ENCODE peak calls at places on chromosomes 1 and 21, in four cellular contexts. P is non-pigmented ciliary epithelial cell; N is activated naive CD4-positive, alpha-beta T cell treated with anti-CD3 and anti-CD28 coated beads, Interleukin-2, amount 50 U/mL, for 72 hours; U is AG04449. G is an unnamed sample.

GRCh38 chr1:23793018-23793781 is 2.3 kb downstream of the LYPLA2 start:
- DNase-seq in P (no peak), N (peak), U (no peak), G (no peak)

GRCh38 chr1:28258628-28259251 is 578 bp upstream of the SESN2 start:
- DNase-seq in P (no peak), N (no peak), U (no peak), G (no peak)

GRCh38 chr21:41943468-41944250 is 10.2 kb downstream of the C2CD2 start:
- DNase-seq in P (no peak), N (no peak), U (no peak), G (no peak)

GRCh38 chr1:91799159-91799558 is 86.8 kb downstream of the TGFBR3 start:
- DNase-seq in P (no peak), N (no peak), U (no peak), G (no peak)

GRCh38 chr21:45638707-45639106 is 4.8 kb upstream of the PCBP3 start:
- DNase-seq in P (no peak), N (no peak), U (no peak), G (no peak)

GRCh38 chr1:195663549-195664280 is 944.5 kb downstream of the KCNT2 start:
- DNase-seq in P (peak), N (no peak), U (peak), G (peak)

GRCh38 chr1:198873696-198874230 is 234.9 kb downstream of the PTPRC start:
- DNase-seq in P (no peak), N (no peak), U (no peak), G (no peak)

GRCh38 chr1:219325368-219325742 is 151.7 kb downstream of the LYPLAL1 start:
- DNase-seq in P (no peak), N (no peak), U (no peak), G (no peak)

GRCh38 chr1:9687876-9688582 is 36.5 kb downstream of the PIK3CD start:
- DNase-seq in P (no peak), N (no peak), U (no peak), G (no peak)

GRCh38 chr1:67945733-67946374 is 104.6 kb downstream of the DIRAS3 start:
- DNase-seq in P (no peak), N (no peak), U (no peak), G (no peak)

GRCh38 chr1:9490605-9491339 is 48.5 kb upstream of the SLC25A33 start:
- DNase-seq in P (peak), N (peak), U (no peak), G (peak)

GRCh38 chr1:19971657-19972056 is 7.8 kb downstream of the PLA2G2A start:
- DNase-seq in P (no peak), N (no peak), U (no peak), G (no peak)

GRCh38 chr1:70503358-70503757 is 92.3 kb downstream of the CTH start:
- DNase-seq in P (peak), N (no peak), U (no peak), G (no peak)

GRCh38 chr1:214514032-214514818 is 37.2 kb downstream of the PTPN14 start:
- DNase-seq in P (no peak), N (no peak), U (no peak), G (no peak)

GRCh38 chr1:20508411-20508771 is 440 bp upstream of the MUL1 start:
- DNase-seq in P (no peak), N (no peak), U (no peak), G (no peak)

GRCh38 chr1:67674260-67675011 is 10.6 kb upstream of the GADD45A start:
- DNase-seq in P (no peak), N (peak), U (no peak), G (no peak)

GRCh38 chr1:29459551-29459945 is 223.2 kb downstream of the PTPRU start:
- DNase-seq in P (no peak), N (no peak), U (no peak), G (no peak)

GRCh38 chr21:24208562-24209260 is 1398.6 kb downstream of the MRPL39 start:
- DNase-seq in P (no peak), N (no peak), U (no peak), G (no peak)

GRCh38 chr1:3186526-3186921 is 117.5 kb downstream of the PRDM16 start:
- DNase-seq in P (peak), N (no peak), U (no peak), G (peak)